ENCODE peak calls at places on chromosome X, in nine cellular contexts. D, Q, X, Z, J, P, O, I and R are unnamed samples.

GRCh38 chrX:104098151-104098808 is 14.0 kb upstream of the ZCCHC18 start:
- DNase-seq in D (peak), Q (no peak), X (peak), Z (peak), J (peak), P (no peak), O (peak), I (peak), R (no peak)

GRCh38 chrX:121733514-121733913 is 686.1 kb downstream of the GLUD2 start:
- DNase-seq in D (no peak), Q (no peak), X (no peak), Z (peak), J (no peak), P (no peak), O (no peak), I (no peak), R (peak)

GRCh38 chrX:116272328-116272727 is 101.8 kb downstream of the AGTR2 start:
- DNase-seq in D (no peak), Q (no peak), X (no peak), Z (peak), J (no peak), P (no peak), O (peak), I (peak), R (peak)

GRCh38 chrX:102067966-102068723 is 57.3 kb upstream of the TCEAL2 start:
- DNase-seq in D (no peak), Q (no peak), X (peak), Z (peak), J (no peak), P (no peak), O (peak), I (peak), R (no peak)

GRCh38 chrX:21638311-21638710 is 19.8 kb downstream of the KLHL34 start:
- DNase-seq in D (no peak), Q (no peak), X (no peak), Z (peak), J (no peak), P (no peak), O (peak), I (no peak), R (peak)

GRCh38 chrX:48468247-48468671 is 1.8 kb downstream of the SLC38A5 start:
- DNase-seq in D (no peak), Q (no peak), X (peak), Z (no peak), J (no peak), P (no peak), O (no peak), I (no peak), R (no peak)

GRCh38 chrX:132270699-132271098 is 51.5 kb upstream of the RAP2C start:
- DNase-seq in D (no peak), Q (no peak), X (no peak), Z (peak), J (no peak), P (peak), O (peak), I (no peak), R (peak)

GRCh38 chrX:21374163-21374993 is at the start of gene CNKSR2:
- DNase-seq in D (peak), Q (no peak), X (peak), Z (peak), J (no peak), P (peak), O (peak), I (no peak), R (no peak)

GRCh38 chrX:47199286-47199685 is 5.7 kb downstream of the UBA1 start:
- DNase-seq in D (no peak), Q (no peak), X (no peak), Z (no peak), J (no peak), P (no peak), O (no peak), I (no peak), R (no peak)

GRCh38 chrX:71679575-71680207 is 12.3 kb downstream of the LOC101059915 start:
- DNase-seq in D (no peak), Q (no peak), X (no peak), Z (no peak), J (no peak), P (no peak), O (no peak), I (no peak), R (no peak)

GRCh38 chrX:100643943-100644587 is at the start of gene SRPX2:
- DNase-seq in D (no peak), Q (no peak), X (no peak), Z (peak), J (no peak), P (peak), O (peak), I (peak), R (peak)

GRCh38 chrX:39734174-39734776 is 363.5 kb downstream of the BCOR start:
- DNase-seq in D (no peak), Q (no peak), X (no peak), Z (no peak), J (peak), P (no peak), O (no peak), I (no peak), R (no peak)

GRCh38 chrX:2391869-2392606 is 108.7 kb downstream of the DHRSX start:
- DNase-seq in D (no peak), Q (peak), X (no peak), Z (peak), J (no peak), P (no peak), O (peak), I (peak), R (peak)
- TF ChIP-seq CTCF in D (no peak), Q (no peak), X (no peak), Z (no peak), J (no peak), P (no peak), O (peak), I (no peak), R (peak)

DNA sequence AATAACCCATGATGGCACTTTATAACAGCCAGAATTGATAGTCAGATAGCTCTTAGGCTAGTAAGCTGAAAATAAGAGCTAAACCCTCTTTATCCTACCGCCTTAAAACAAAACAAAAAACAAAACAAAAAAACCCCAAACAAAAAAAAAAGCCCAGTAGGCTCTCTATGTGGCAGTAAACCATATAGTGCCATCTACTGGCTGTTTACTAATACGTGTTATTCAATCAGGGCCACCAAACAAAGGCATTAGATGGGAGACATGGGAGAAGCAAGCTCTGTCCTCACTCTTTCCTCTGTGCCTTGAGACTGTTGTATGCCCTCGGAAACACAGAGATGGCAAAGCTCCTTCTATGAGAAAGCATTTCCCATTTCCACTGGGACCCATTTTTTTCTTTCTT is 148.8 kb upstream of the MID1 start:
- DNase-seq in D (no peak), Q (no peak), X (peak), Z (peak), J (no peak), P (no peak), O (peak), I (no peak), R (no peak)
- TF ChIP-seq CTCF in D (no peak), Q (no peak), X (peak), Z (peak), J (peak), P (peak), O (peak), I (no peak), R (peak)

DNA sequence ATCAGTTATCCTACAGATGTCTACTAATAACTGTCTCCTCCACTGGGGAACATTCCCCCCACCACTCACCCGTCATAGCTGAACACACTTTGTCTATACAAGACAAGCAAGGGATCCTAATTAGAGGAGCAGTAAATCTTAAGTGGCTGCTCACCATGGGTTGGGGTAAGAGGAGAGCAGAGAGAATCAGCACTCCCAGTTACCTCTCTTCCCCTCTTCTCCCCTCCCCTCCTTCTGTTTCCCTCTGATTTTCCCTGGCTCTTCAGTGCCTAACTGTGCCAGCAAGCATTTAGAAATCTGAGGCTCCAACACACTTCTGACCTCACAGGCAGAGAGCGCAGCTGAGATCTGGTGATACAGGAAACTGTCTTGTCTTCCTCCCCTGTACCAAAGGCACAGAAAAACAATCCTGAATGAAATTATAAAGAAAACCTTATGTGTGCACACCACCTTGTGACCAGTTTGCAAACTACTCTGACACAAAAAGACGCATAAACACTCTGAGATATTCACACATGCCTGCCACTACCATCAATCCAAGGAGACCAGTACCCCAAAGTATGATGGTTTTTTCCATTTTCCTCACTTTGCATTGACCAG is 82.5 kb upstream of the SMIM10 start:
- DNase-seq in D (no peak), Q (no peak), X (no peak), Z (peak), J (no peak), P (no peak), O (peak), I (no peak), R (no peak)
- TF ChIP-seq CTCF in D (no peak), Q (no peak), X (no peak), Z (peak), J (no peak), P (no peak), O (peak), I (no peak), R (peak)

GRCh38 chrX:81280148-81280547 is 78.2 kb downstream of the SH3BGRL start:
- DNase-seq in D (no peak), Q (no peak), X (no peak), Z (peak), J (no peak), P (no peak), O (no peak), I (no peak), R (no peak)
- TF ChIP-seq CTCF in D (no peak), Q (peak), X (no peak), Z (peak), J (no peak), P (no peak), O (peak), I (no peak), R (peak)

GRCh38 chrX:34341258-34341657 is 209.1 kb upstream of the FAM47A start:
- DNase-seq in D (no peak), Q (no peak), X (no peak), Z (no peak), J (no peak), P (no peak), O (peak), I (no peak), R (no peak)
- TF ChIP-seq CTCF in D (no peak), Q (no peak), X (no peak), Z (no peak), J (peak), P (no peak), O (no peak), I (no peak), R (no peak)

GRCh38 chrX:109914114-109914849 is 88.6 kb upstream of the TMEM164 start:
- DNase-seq in D (no peak), Q (no peak), X (no peak), Z (no peak), J (no peak), P (no peak), O (no peak), I (no peak), R (no peak)

GRCh38 chrX:109911046-109911445 is 91.9 kb upstream of the TMEM164 start:
- DNase-seq in D (no peak), Q (no peak), X (no peak), Z (peak), J (no peak), P (no peak), O (peak), I (no peak), R (no peak)
- TF ChIP-seq CTCF in D (no peak), Q (no peak), X (no peak), Z (peak), J (peak), P (no peak), O (peak), I (no peak), R (peak)

GRCh38 chrX:119677654-119677981 is 15.3 kb downstream of the SEPTIN6 start:
- DNase-seq in D (no peak), Q (no peak), X (no peak), Z (no peak), J (no peak), P (no peak), O (no peak), I (no peak), R (no peak)
- TF ChIP-seq CTCF in D (no peak), Q (no peak), X (no peak), Z (no peak), J (no peak), P (no peak), O (no peak), I (no peak), R (no peak)

DNA sequence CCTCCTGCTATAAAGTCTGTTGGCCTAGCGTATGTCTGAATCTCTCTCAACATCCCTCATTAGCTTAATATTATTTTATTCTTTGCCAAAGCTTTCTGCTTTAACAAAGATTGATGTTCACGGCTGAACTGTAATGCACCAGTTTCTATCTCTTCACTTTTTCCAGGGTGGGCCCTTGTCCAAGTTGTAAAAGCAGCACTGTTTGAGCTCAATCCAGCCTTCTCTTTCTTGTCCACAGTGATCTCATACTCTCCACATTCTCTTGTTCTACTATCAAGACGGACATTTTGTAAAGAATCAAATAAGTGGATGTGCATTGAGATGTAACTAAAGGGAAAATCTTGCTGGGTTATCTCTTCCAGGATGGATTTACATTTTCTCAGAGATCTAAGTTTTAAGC is 34.4 kb upstream of the RTL3 start:
- DNase-seq in D (no peak), Q (no peak), X (no peak), Z (no peak), J (no peak), P (no peak), O (no peak), I (no peak), R (no peak)
- TF ChIP-seq CTCF in D (no peak), Q (no peak), X (no peak), Z (no peak), J (no peak), P (no peak), O (no peak), I (no peak), R (no peak)

GRCh38 chrX:43559643-43560042 is 96.5 kb upstream of the MAOA start:
- DNase-seq in D (peak), Q (peak), X (peak), Z (peak), J (peak), P (peak), O (peak), I (peak), R (no peak)
- TF ChIP-seq CTCF in D (no peak), Q (no peak), X (peak), Z (peak), J (peak), P (peak), O (peak), I (peak), R (peak)

DNA sequence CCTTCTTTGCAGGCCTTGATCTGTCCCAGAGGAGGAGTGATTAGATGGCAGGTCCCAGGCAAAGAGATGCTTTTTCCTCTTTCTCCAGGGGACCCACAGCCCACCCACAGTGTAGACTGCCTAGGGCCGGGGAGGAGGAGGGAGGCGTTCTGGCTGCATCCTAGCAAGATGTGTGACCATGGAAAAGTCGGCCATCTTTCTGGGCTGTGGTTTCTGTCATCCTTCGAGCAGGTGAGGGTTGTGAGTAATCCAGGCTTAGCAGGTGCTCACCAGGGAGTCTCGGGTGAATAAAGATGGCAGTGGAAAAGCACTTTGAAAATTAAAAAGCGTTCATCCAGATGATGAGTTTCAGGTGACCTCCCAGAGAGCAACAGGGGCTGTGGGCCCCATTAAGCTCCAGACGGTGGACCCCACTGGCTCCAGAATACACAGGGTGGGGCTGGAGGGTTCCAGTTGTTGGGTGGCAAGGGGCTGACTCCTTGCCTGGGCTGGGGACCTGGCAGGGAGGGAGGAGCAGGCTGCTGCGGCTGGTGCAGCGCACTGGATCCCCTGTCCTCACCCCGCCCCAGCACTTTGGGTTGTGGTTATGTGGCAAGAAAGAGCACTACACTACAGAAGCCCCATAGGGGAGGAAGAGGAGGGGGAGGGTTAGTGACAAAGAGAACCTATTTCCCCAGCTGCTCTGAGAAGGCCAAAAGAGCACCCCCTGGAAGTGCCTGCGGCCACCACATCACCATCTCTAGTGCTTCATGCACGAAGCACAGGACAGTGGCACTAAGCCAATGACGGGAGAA is 23.7 kb downstream of the ELF4 start:
- DNase-seq in D (peak), Q (no peak), X (peak), Z (no peak), J (no peak), P (peak), O (no peak), I (no peak), R (no peak)
- TF ChIP-seq CTCF in D (no peak), Q (no peak), X (no peak), Z (no peak), J (no peak), P (no peak), O (no peak), I (no peak), R (no peak)